ENCODE peak calls at places on chromosomes 12 and 14, in eight cellular contexts. W is glutamatergic neuron, G is AML-193, Q is tibial nerve, S is HT-29, M is DND-41, X is sciatic nerve, E is breast epithelium. I is an unnamed sample.

GRCh38 chr14:60090864-60091519 is 731 bp upstream of the PCNX4 start:
- DNase-seq in E (peak; percentile 37), W (no peak), S (peak; percentile 49), Q (peak; percentile 51), G (peak; percentile 41), X (peak; percentile 67), M (peak; percentile 41), I (no peak)

GRCh38 chr12:130667421-130667960 is 48.6 kb downstream of the RIMBP2 start:
- DNase-seq in Q (no peak), S (no peak), X (no peak), W (no peak), G (no peak), M (no peak), E (no peak), I (no peak)

GRCh38 chr14:71905031-71905430 is 27.2 kb upstream of the RGS6 start:
- DNase-seq in G (no peak), E (no peak), Q (no peak), X (no peak), W (no peak), S (no peak), M (no peak), I (no peak)

GRCh38 chr12:59980491-59980890 is 384.7 kb downstream of the SLC16A7 start:
- DNase-seq in X (no peak), G (no peak), Q (no peak), W (no peak), M (no peak), S (no peak), E (no peak), I (no peak)

GRCh38 chr14:94028450-94028826 is 2.3 kb downstream of the OTUB2 start:
- DNase-seq in M (no peak), Q (no peak), E (no peak), X (no peak), G (no peak), W (no peak), S (peak; percentile 57), I (no peak)

GRCh38 chr12:6573001-6573400 is 4.9 kb upstream of the NOP2 start:
- DNase-seq in Q (no peak), W (no peak), E (no peak), M (no peak), X (no peak), G (no peak), S (no peak), I (no peak)

GRCh38 chr12:93748672-93749403 is 71.7 kb downstream of the CRADD start:
- DNase-seq in Q (no peak), M (no peak), W (no peak), X (no peak), S (no peak), G (no peak), E (no peak), I (no peak)

GRCh38 chr14:58944226-58944769 is 244.2 kb upstream of the DAAM1 start:
- DNase-seq in M (no peak), Q (no peak), G (no peak), E (no peak), X (no peak), W (peak; percentile 61), S (peak; percentile 6), I (no peak)

GRCh38 chr14:34331728-34332623 is 130.1 kb downstream of the SPTSSA start:
- DNase-seq in S (peak; percentile 76), Q (peak; percentile 67), X (peak; percentile 75), G (peak; percentile 42), W (peak; percentile 80), M (peak; percentile 65), E (peak; percentile 51), I (peak; percentile 65)

GRCh38 chr14:64203366-64204006 is 90.7 kb downstream of the ESR2 start:
- DNase-seq in X (no peak), Q (no peak), W (no peak), S (no peak), M (no peak), E (no peak), G (no peak), I (no peak)

GRCh38 chr12:26648584-26648983 is 184.4 kb downstream of the ITPR2 start:
- DNase-seq in S (no peak), G (no peak), M (no peak), X (no peak), W (no peak), E (no peak), Q (no peak), I (no peak)

GRCh38 chr12:46160081-46160980 is 108.5 kb downstream of the SLC38A1 start:
- DNase-seq in E (no peak), M (no peak), G (no peak), Q (no peak), X (no peak), S (no peak), W (no peak), I (no peak)

GRCh38 chr12:109308534-109309440 is at the start of gene FOXN4:
- DNase-seq in X (no peak), E (no peak), S (no peak), G (no peak), M (no peak), Q (no peak), W (peak; percentile 84), I (no peak)

GRCh38 chr12:21828111-21828775 is 53.7 kb upstream of the KCNJ8 start:
- DNase-seq in X (no peak), E (no peak), M (no peak), W (no peak), Q (peak; percentile 14), S (no peak), G (no peak), I (no peak)

GRCh38 chr14:90819734-90820393 is 3.6 kb upstream of the TTC7B start:
- DNase-seq in E (no peak), M (no peak), S (no peak), X (no peak), W (no peak), Q (no peak), G (no peak), I (no peak)

GRCh38 chr12:103966736-103967135 is 1.1 kb downstream of the TDG start:
- DNase-seq in Q (no peak), E (no peak), G (no peak), X (no peak), M (no peak), W (no peak), S (no peak), I (no peak)

GRCh38 chr12:4320287-4320858 is 640 bp upstream of the TIGAR start:
- DNase-seq in M (no peak), W (no peak), E (peak; percentile 35), Q (no peak), G (no peak), S (no peak), X (no peak), I (no peak)

GRCh38 chr12:120950807-120951206 is 27.5 kb upstream of the HNF1A start:
- DNase-seq in S (no peak), Q (no peak), E (no peak), X (no peak), G (no peak), W (no peak), M (no peak), I (no peak)

GRCh38 chr12:104494137-104494815 is 37.5 kb downstream of the CHST11 start:
- DNase-seq in X (no peak), Q (no peak), M (peak; percentile 36), G (no peak), E (peak; percentile 32), W (no peak), S (no peak), I (no peak)

GRCh38 chr12:78898416-78898815 is 33.8 kb downstream of the SYT1 start:
- DNase-seq in S (no peak), Q (peak; percentile 41), G (no peak), W (peak; percentile 35), E (peak; percentile 30), X (peak; percentile 60), M (no peak), I (no peak)

GRCh38 chr12:1935700-1936378 is 17.4 kb upstream of the CACNA2D4 start:
- DNase-seq in X (no peak), G (no peak), S (no peak), W (no peak), E (no peak), M (no peak), Q (no peak), I (peak; percentile 54)

GRCh38 chr12:38137716-38138115 is 178.9 kb upstream of the ALG10B start:
- DNase-seq in S (no peak), W (no peak), G (no peak), M (no peak), E (no peak), X (no peak), Q (no peak), I (peak; percentile 43)

GRCh38 chr14:56490379-56490778 is 89.2 kb upstream of the TMEM260 start:
- DNase-seq in S (peak; percentile 31), M (no peak), Q (no peak), X (no peak), G (peak; percentile 56), W (no peak), E (no peak), I (no peak)

GRCh38 chr14:90500665-90501370 is 104.0 kb downstream of the CALM1 start:
- DNase-seq in G (no peak), S (no peak), X (no peak), W (no peak), M (no peak), E (no peak), Q (no peak), I (no peak)

GRCh38 chr14:50542941-50543418 is 10.6 kb upstream of the MAP4K5 start:
- DNase-seq in E (no peak), Q (peak; percentile 74), M (peak; percentile 50), G (peak; percentile 54), S (peak; percentile 53), X (no peak), W (no peak), I (no peak)

GRCh38 chr12:11839093-11839641 is 189.7 kb downstream of the ETV6 start:
- DNase-seq in S (peak; percentile 93), X (no peak), E (no peak), G (no peak), W (no peak), Q (peak; percentile 35), M (no peak), I (peak; percentile 68)

GRCh38 chr14:85319998-85320397 is 209.9 kb upstream of the FLRT2 start:
- DNase-seq in X (no peak), E (no peak), S (no peak), W (no peak), G (no peak), Q (no peak), M (no peak), I (no peak)

GRCh38 chr14:59281613-59282012 is 93.1 kb downstream of the DAAM1 start:
- DNase-seq in Q (no peak), S (no peak), E (no peak), G (no peak), W (no peak), M (no peak), X (no peak), I (no peak)

GRCh38 chr12:24759155-24759554 is 189.7 kb downstream of the BCAT1 start:
- DNase-seq in W (no peak), X (no peak), Q (no peak), M (no peak), S (no peak), E (no peak), G (no peak), I (no peak)

GRCh38 chr12:112419269-112420133 is 754 bp downstream of the PTPN11 start:
- DNase-seq in M (no peak), S (peak; percentile 76), W (no peak), Q (peak; percentile 53), E (peak; percentile 72), G (peak; percentile 40), X (peak; percentile 72), I (peak; percentile 81)

GRCh38 chr12:28698541-28698940 is 450.5 kb upstream of the FAR2 start:
- DNase-seq in W (no peak), S (no peak), X (no peak), Q (no peak), E (no peak), G (no peak), M (no peak), I (no peak)

GRCh38 chr14:99789581-99789980 is 3.6 kb upstream of the EML1 start:
- DNase-seq in Q (no peak), E (no peak), M (no peak), G (no peak), S (no peak), W (no peak), X (no peak), I (no peak)

GRCh38 chr12:24270965-24271364 is 321.5 kb upstream of the SOX5 start:
- DNase-seq in Q (no peak), X (no peak), M (no peak), E (no peak), G (no peak), W (no peak), S (no peak), I (no peak)

GRCh38 chr14:96421236-96421635 is 29.3 kb downstream of the AK7 start:
- DNase-seq in S (no peak), M (no peak), X (no peak), W (no peak), G (no peak), E (no peak), Q (no peak), I (no peak)